ENCODE peak calls at places on chromosome 5, in ten cellular contexts. X is HuH-7; M is posterior vena cava; E is Kasumi-1; R is substantia nigra; P is A172; N is spleen; T is CD8-positive, alpha-beta memory T cell; F is activated T-cell treated with anti-CD3 and anti-CD28 coated beads for 4 hours; W is activated naive CD8-positive, alpha-beta T cell treated with anti-CD3 and anti-CD28 coated beads for 36 hours. J is an unnamed sample.

GRCh38 chr5:150082889-150083288 is 3.5 kb downstream of the CSF1R start:
- DNase-seq in X (no peak), M (no peak), E (peak; percentile 39), R (no peak), P (no peak), N (no peak), T (no peak), F (no peak), W (no peak), J (no peak)

GRCh38 chr5:103849934-103850333 is 287.3 kb upstream of the NUDT12 start:
- DNase-seq in X (no peak), M (no peak), E (no peak), R (no peak), P (peak; percentile 93), N (no peak), T (no peak), F (no peak), W (no peak), J (no peak)

GRCh38 chr5:179270581-179271300 is 74.5 kb downstream of the ADAMTS2 start:
- DNase-seq in X (no peak), M (peak; percentile 84), E (no peak), R (no peak), P (no peak), N (peak; percentile 68), T (no peak), F (no peak), W (no peak), J (no peak)

GRCh38 chr5:158273035-158273434 is 414.1 kb upstream of the CLINT1 start:
- DNase-seq in X (no peak), M (no peak), E (no peak), R (no peak), P (no peak), N (no peak), T (no peak), F (no peak), W (no peak), J (no peak)

GRCh38 chr5:5658226-5658625 is 235.7 kb downstream of the ICE1 start:
- DNase-seq in X (no peak), M (peak; percentile 85), E (no peak), R (no peak), P (peak; percentile 65), N (no peak), T (no peak), F (no peak), W (no peak), J (no peak)

GRCh38 chr5:158286827-158287226 is 427.9 kb upstream of the CLINT1 start:
- DNase-seq in X (no peak), M (no peak), E (no peak), R (no peak), P (no peak), N (no peak), T (no peak), F (no peak), W (no peak), J (no peak)

GRCh38 chr5:169921370-169921769 is 58.9 kb downstream of the INSYN2B start:
- DNase-seq in X (no peak), M (no peak), E (no peak), R (no peak), P (no peak), N (no peak), T (no peak), F (no peak), W (no peak), J (no peak)

GRCh38 chr5:122165574-122166021 is 36.3 kb downstream of the ZNF474 start:
- DNase-seq in X (peak; percentile 52), M (no peak), E (no peak), R (no peak), P (no peak), N (no peak), T (no peak), F (no peak), W (no peak), J (no peak)

GRCh38 chr5:14462681-14463080 is 118.9 kb upstream of the OTULINL start:
- DNase-seq in X (no peak), M (no peak), E (no peak), R (no peak), P (no peak), N (no peak), T (no peak), F (no peak), W (no peak), J (no peak)

GRCh38 chr5:132253452-132254320 is 3.8 kb upstream of the PDLIM4 start:
- DNase-seq in X (no peak), M (peak; percentile 51), E (no peak), R (no peak), P (no peak), N (peak; percentile 36), T (no peak), F (no peak), W (no peak), J (no peak)

GRCh38 chr5:90293931-90294330 is 115.6 kb downstream of the CETN3 start:
- DNase-seq in X (no peak), M (no peak), E (no peak), R (no peak), P (peak; percentile 98), N (no peak), T (no peak), F (no peak), W (no peak), J (no peak)

GRCh38 chr5:2260211-2260985 is 377.7 kb upstream of the IRX4 start:
- DNase-seq in X (no peak), M (no peak), E (no peak), R (no peak), P (no peak), N (no peak), T (no peak), F (no peak), W (no peak), J (no peak)

GRCh38 chr5:43428034-43428712 is 16.0 kb upstream of the CCL28 start:
- DNase-seq in X (no peak), M (no peak), E (no peak), R (no peak), P (peak; percentile 74), N (no peak), T (no peak), F (no peak), W (no peak), J (no peak)

GRCh38 chr5:15703901-15704300 is 203.9 kb downstream of the FBXL7 start:
- DNase-seq in X (no peak), M (no peak), E (no peak), R (no peak), P (no peak), N (no peak), T (no peak), F (no peak), W (no peak), J (no peak)

GRCh38 chr5:137743031-137743640 is 7.2 kb upstream of the KLHL3 start:
- DNase-seq in X (peak; percentile 28), M (no peak), E (peak; percentile 81), R (no peak), P (peak; percentile 63), N (no peak), T (peak; percentile 37), F (peak; percentile 56), W (peak; percentile 51), J (peak; percentile 61)

GRCh38 chr5:96904054-96904931 is 28.0 kb downstream of the ERAP2 start:
- DNase-seq in X (no peak), M (no peak), E (no peak), R (no peak), P (no peak), N (no peak), T (no peak), F (no peak), W (no peak), J (no peak)

GRCh38 chr5:7094626-7095025 is 301.3 kb upstream of the ADCY2 start:
- DNase-seq in X (no peak), M (no peak), E (peak; percentile 34), R (no peak), P (peak; percentile 8), N (no peak), T (no peak), F (no peak), W (no peak), J (peak; percentile 59)

GRCh38 chr5:123708074-123708806 is 196.3 kb downstream of the CSNK1G3 start:
- DNase-seq in X (no peak), M (no peak), E (no peak), R (no peak), P (peak; percentile 79), N (no peak), T (no peak), F (no peak), W (no peak), J (no peak)

GRCh38 chr5:139745800-139746690 is 49.6 kb upstream of the PSD2 start:
- DNase-seq in X (peak; percentile 89), M (peak; percentile 87), E (peak; percentile 44), R (no peak), P (peak; percentile 93), N (peak; percentile 89), T (peak; percentile 45), F (peak; percentile 28), W (peak; percentile 59), J (peak; percentile 69)

GRCh38 chr5:96721351-96721970 is 59.3 kb downstream of the CAST start:
- DNase-seq in X (no peak), M (no peak), E (no peak), R (no peak), P (no peak), N (no peak), T (no peak), F (no peak), W (no peak), J (no peak)

GRCh38 chr5:29769474-29769873 is 1424.0 kb upstream of the CDH6 start:
- DNase-seq in X (no peak), M (no peak), E (no peak), R (no peak), P (no peak), N (no peak), T (no peak), F (no peak), W (no peak), J (no peak)

GRCh38 chr5:134490925-134491271 is 34.6 kb upstream of the JADE2 start:
- DNase-seq in X (no peak), M (no peak), E (no peak), R (no peak), P (no peak), N (peak; percentile 20), T (no peak), F (no peak), W (no peak), J (no peak)

GRCh38 chr5:149951138-149951749 is 6.7 kb upstream of the PDE6A start:
- DNase-seq in X (peak; percentile 34), M (no peak), E (no peak), R (no peak), P (no peak), N (no peak), T (no peak), F (no peak), W (no peak), J (no peak)

J was measured in neural crest cell.